ENCODE peak calls at places on chromosomes 11 and 22, in four cellular contexts. Y is tibial nerve, Q is upper lobe of left lung, W is thyroid gland. M is an unnamed sample.

GRCh38 chr11:126766425-126766824 is 234.1 kb downstream of the KIRREL3 start:
- DNase-seq in Y (no peak), Q (peak; percentile 25), W (no peak), M (peak; percentile 19)

GRCh38 chr11:70848243-70848750 is 404.1 kb downstream of the SHANK2 start:
- DNase-seq in Y (no peak), Q (no peak), W (no peak), M (no peak)

GRCh38 chr11:72930011-72930410 is 115.8 kb downstream of the ATG16L2 start:
- DNase-seq in Y (no peak), Q (no peak), W (no peak), M (no peak)

GRCh38 chr11:122796128-122796717 is 42.1 kb upstream of the CRTAM start:
- DNase-seq in Y (peak; percentile 69), Q (peak; percentile 62), W (peak; percentile 71), M (peak; percentile 54)

GRCh38 chr11:23502389-23502788 is 642.1 kb upstream of the CCDC179 start:
- DNase-seq in Y (no peak), Q (no peak), W (no peak), M (no peak)

GRCh38 chr11:115961168-115962003 is 457.2 kb upstream of the CADM1 start:
- DNase-seq in Y (no peak), Q (no peak), W (no peak), M (no peak)

GRCh38 chr11:31786996-31787685 is 24.0 kb downstream of the PAX6 start:
- DNase-seq in Y (no peak), Q (no peak), W (no peak), M (no peak)

GRCh38 chr11:27718853-27719574 is 18.8 kb upstream of the BDNF start:
- DNase-seq in Y (no peak), Q (no peak), W (peak; percentile 71), M (peak; percentile 12)

GRCh38 chr11:110305169-110306018 is 9.0 kb upstream of the RDX start:
- DNase-seq in Y (no peak), Q (no peak), W (no peak), M (no peak)

GRCh38 chr11:44799036-44799435 is 72.3 kb downstream of the TSPAN18 start:
- DNase-seq in Y (no peak), Q (no peak), W (no peak), M (no peak)

GRCh38 chr11:116384876-116385275 is 387.9 kb downstream of the BUD13 start:
- DNase-seq in Y (no peak), Q (no peak), W (no peak), M (no peak)

GRCh38 chr11:93908689-93909088 is 58.3 kb upstream of the VSTM5 start:
- DNase-seq in Y (no peak), Q (no peak), W (no peak), M (no peak)

GRCh38 chr11:706957-707816 is 1.2 kb downstream of the EPS8L2 start:
- DNase-seq in Y (no peak), Q (peak; percentile 69), W (peak; percentile 83), M (peak; percentile 68)

GRCh38 chr11:57792060-57792541 is 30.5 kb downstream of the CTNND1 start:
- DNase-seq in Y (peak; percentile 71), Q (peak; percentile 93), W (peak; percentile 36), M (peak; percentile 71)

GRCh38 chr11:33721291-33721840 is 14.9 kb downstream of the CD59 start:
- DNase-seq in Y (no peak), Q (no peak), W (no peak), M (no peak)

GRCh38 chr11:19573666-19574065 is 139.0 kb upstream of the NAV2 start:
- DNase-seq in Y (no peak), Q (peak; percentile 52), W (peak; percentile 95), M (no peak)

GRCh38 chr11:97610854-97611253 is 1221.0 kb downstream of the JRKL start:
- DNase-seq in Y (no peak), Q (no peak), W (no peak), M (no peak)

GRCh38 chr11:65316311-65316978 is 1.8 kb downstream of the CDC42EP2 start:
- DNase-seq in Y (peak; percentile 53), Q (peak; percentile 48), W (no peak), M (peak; percentile 34)

GRCh38 chr11:44018127-44018521 is 29.7 kb upstream of the ACCSL start:
- DNase-seq in Y (no peak), Q (no peak), W (no peak), M (no peak)

GRCh38 chr22:17814830-17815229 is 40.6 kb upstream of the BID start:
- DNase-seq in Y (no peak), Q (no peak), W (no peak), M (no peak)

GRCh38 chr11:111598546-111598945 is 3.7 kb upstream of the SIK2 start:
- DNase-seq in Y (no peak), Q (no peak), W (no peak), M (no peak)

GRCh38 chr11:71338806-71339177 is 86.4 kb upstream of the SHANK2 start:
- DNase-seq in Y (no peak), Q (no peak), W (no peak), M (no peak)

GRCh38 chr11:128905345-128906184 is 14.4 kb downstream of the KCNJ5 start:
- DNase-seq in Y (no peak), Q (peak; percentile 60), W (peak; percentile 68), M (peak; percentile 43)

GRCh38 chr11:8206251-8207079 is 37.6 kb upstream of the RIC3 start:
- DNase-seq in Y (no peak), Q (no peak), W (no peak), M (no peak)

GRCh38 chr11:119055901-119056300 is 1.1 kb downstream of the HYOU1 start:
- DNase-seq in Y (no peak), Q (no peak), W (no peak), M (no peak)

GRCh38 chr11:95908826-95909225 is 15.1 kb downstream of the MTMR2 start:
- DNase-seq in Y (no peak), Q (no peak), W (no peak), M (no peak)

GRCh38 chr11:128422576-128423370 is 164.6 kb downstream of the ETS1 start:
- DNase-seq in Y (no peak), Q (peak; percentile 28), W (peak; percentile 21), M (peak; percentile 25)

GRCh38 chr11:119120639-119121007 is 757 bp upstream of the HINFP start:
- DNase-seq in Y (no peak), Q (no peak), W (no peak), M (no peak)

DNA sequence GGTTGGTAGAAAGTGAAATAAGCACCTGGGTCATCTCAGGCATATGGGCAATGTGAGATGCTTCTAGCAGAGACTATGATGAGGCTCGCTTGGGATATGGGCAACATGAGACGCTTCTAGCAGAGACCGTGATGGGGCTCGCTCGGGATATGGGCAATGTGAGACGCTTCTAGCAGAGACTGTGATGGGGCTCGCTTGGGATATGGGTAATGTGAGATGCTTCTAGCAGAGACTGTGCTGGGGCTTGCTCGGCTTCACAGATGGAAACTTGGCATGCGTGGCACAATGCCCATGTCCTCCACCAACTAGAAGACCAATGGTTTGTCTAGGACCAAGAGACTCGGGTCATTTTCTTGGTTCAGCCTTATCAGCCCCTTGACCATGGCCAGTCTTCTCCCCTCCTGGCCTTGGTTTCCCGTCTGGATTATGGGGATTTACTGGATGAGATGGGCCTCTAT is 7.1 kb downstream of the MYEOV start:
- DNase-seq in Y (no peak), Q (no peak), W (no peak), M (no peak)
- TF ChIP-seq POLR2A in Y (no peak), Q (no peak), W (no peak), M (no peak)

GRCh38 chr22:24404561-24405275 is 22.7 kb upstream of the ADORA2A start:
- DNase-seq in Y (no peak), Q (no peak), W (no peak), M (no peak)

GRCh38 chr22:24400037-24400725 is 27.2 kb upstream of the ADORA2A start:
- DNase-seq in Y (no peak), Q (no peak), W (no peak), M (no peak)

GRCh38 chr22:24400726-24401596 is 26.4 kb upstream of the ADORA2A start:
- DNase-seq in Y (no peak), Q (no peak), W (no peak), M (no peak)

GRCh38 chr22:24401824-24402434 is 25.5 kb upstream of the ADORA2A start:
- DNase-seq in Y (no peak), Q (no peak), W (no peak), M (no peak)

DNA sequence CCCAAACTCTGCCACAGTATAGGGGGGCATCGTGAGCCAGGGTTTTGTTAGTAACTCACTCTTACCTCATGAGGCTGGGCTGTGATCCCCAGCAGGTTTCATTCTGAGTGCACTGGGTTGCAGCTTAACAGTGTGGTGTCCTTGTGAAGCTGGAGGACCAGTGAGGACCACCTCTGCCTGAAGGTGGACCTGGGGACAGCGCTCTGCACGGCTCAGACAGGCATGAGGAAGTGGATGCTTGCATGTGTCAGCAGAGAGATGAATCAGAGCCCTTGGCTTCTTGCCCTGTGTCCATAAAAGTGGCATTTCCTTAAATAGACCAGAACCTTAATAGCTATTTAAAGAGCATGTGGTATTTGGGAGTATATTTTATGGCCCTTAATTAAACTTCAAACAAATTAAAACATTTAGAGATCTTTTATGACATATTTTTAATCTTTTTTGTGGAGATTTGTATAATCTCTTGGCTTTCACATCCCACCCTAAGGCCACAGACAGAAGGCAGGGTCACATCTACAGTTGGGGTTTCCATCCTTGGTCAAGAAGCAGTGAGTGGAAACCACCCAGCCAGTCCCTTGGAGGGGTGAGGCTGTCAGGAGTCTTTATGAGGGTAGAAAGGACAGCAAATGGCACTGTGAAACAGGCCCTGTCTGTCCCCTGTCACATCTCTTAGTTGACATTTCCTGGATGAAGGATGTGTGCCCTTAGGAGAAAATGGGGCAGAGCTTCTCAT is 24.8 kb upstream of the ADORA2A start:
- DNase-seq in Y (peak; percentile 89), Q (peak; percentile 87), W (peak; percentile 75), M (peak; percentile 92)
- TF ChIP-seq CTCF in Y (no peak), Q (no peak), W (no peak), M (no peak)

GRCh38 chr22:27512283-27512761 is 289.2 kb downstream of the MN1 start:
- DNase-seq in Y (peak; percentile 73), Q (peak; percentile 24), W (peak; percentile 66), M (peak; percentile 43)
- TF ChIP-seq POLR2A in Y (no peak), Q (no peak), W (no peak), M (no peak)

GRCh38 chr22:19138217-19139000 is 6.0 kb downstream of the ESS2 start:
- DNase-seq in Y (no peak), Q (no peak), W (no peak), M (no peak)
- TF ChIP-seq CTCF in Y (no peak), Q (no peak), W (no peak), M (no peak)

GRCh38 chr11:103829596-103829995 is 206.8 kb upstream of the DDI1 start:
- DNase-seq in Y (no peak), Q (no peak), W (no peak), M (no peak)
- TF ChIP-seq POLR2A in Y (no peak), Q (no peak), W (no peak), M (no peak)

GRCh38 chr11:3150726-3151125 is 14.4 kb downstream of the OSBPL5 start:
- DNase-seq in Y (no peak), Q (no peak), W (no peak), M (no peak)
- TF ChIP-seq CTCF in Y (no peak), Q (no peak), W (no peak), M (no peak)

GRCh38 chr11:83156150-83156995 is 558 bp upstream of the PCF11 start:
- DNase-seq in Y (peak; percentile 98), Q (peak; percentile 100), W (peak; percentile 99), M (peak; percentile 99)
- TF ChIP-seq POLR2A in Y (peak; percentile 95), Q (peak; percentile 29), W (peak; percentile 54), M (no peak)

GRCh38 chr11:81497202-81497804 is 1236.4 kb downstream of the FAM181B start:
- DNase-seq in Y (peak; percentile 27), Q (no peak), W (peak; percentile 2), M (no peak)
- TF ChIP-seq CTCF in Y (peak; percentile 26), Q (no peak), W (peak; percentile 9), M (peak; percentile 43)